ENCODE peak calls at places on chromosomes 16 and 17, in four cellular contexts. V is adrenal gland, P is AG04449, O is astrocyte of the cerebellum. M is an unnamed sample.

GRCh38 chr17:82334622-82335394 is 1.2 kb upstream of the SECTM1 start:
- DNase-seq in V (no peak), P (no peak), O (no peak), M (no peak)

GRCh38 chr16:87965973-87966667 is 14.9 kb downstream of the BANP start:
- DNase-seq in V (no peak), P (no peak), O (peak), M (no peak)

GRCh38 chr17:82480345-82480744 is 21.8 kb downstream of the NARF start:
- DNase-seq in V (no peak), P (no peak), O (no peak), M (no peak)

GRCh38 chr17:34930283-34930682 is 31.0 kb downstream of the CCT6B start:
- DNase-seq in V (no peak), P (no peak), O (no peak), M (no peak)

GRCh38 chr17:79215631-79216030 is 141.0 kb downstream of the ENGASE start:
- DNase-seq in V (no peak), P (no peak), O (no peak), M (no peak)

GRCh38 chr17:16486373-16487250 is 5.4 kb downstream of the LRRC75A start:
- DNase-seq in V (peak), P (no peak), O (peak), M (peak)

GRCh38 chr17:8555062-8555461 is 75.5 kb downstream of the MYH10 start:
- DNase-seq in V (no peak), P (no peak), O (no peak), M (no peak)

GRCh38 chr17:247767-248166 is 66.3 kb upstream of the DOC2B start:
- DNase-seq in V (peak), P (no peak), O (no peak), M (no peak)

GRCh38 chr17:11292491-11292890 is 51.5 kb downstream of the SHISA6 start:
- DNase-seq in V (no peak), P (no peak), O (no peak), M (no peak)

GRCh38 chr17:59038734-59039133 is 67.9 kb downstream of the TRIM37 start:
- DNase-seq in V (peak), P (peak), O (no peak), M (no peak)

GRCh38 chr16:24819462-24820040 is 26.2 kb upstream of the SLC5A11 start:
- DNase-seq in V (peak), P (no peak), O (peak), M (no peak)

GRCh38 chr16:30777591-30778297 is 9.3 kb downstream of the ZNF629 start:
- DNase-seq in V (no peak), P (no peak), O (no peak), M (no peak)

GRCh38 chr17:1647802-1648581 is 1.7 kb downstream of the RILP start:
- DNase-seq in V (peak), P (no peak), O (no peak), M (no peak)

GRCh38 chr17:35788504-35788998 is 6.9 kb downstream of the MMP28 start:
- DNase-seq in V (no peak), P (no peak), O (no peak), M (peak)

GRCh38 chr16:81315271-81316175 is 761 bp downstream of the GAN start:
- DNase-seq in V (peak), P (no peak), O (no peak), M (no peak)

GRCh38 chr17:1865252-1866037 is 35.6 kb downstream of the RPA1 start:
- DNase-seq in V (peak), P (no peak), O (no peak), M (peak)

GRCh38 chr16:1991135-1991551 is 1.4 kb downstream of the SYNGR3 start:
- DNase-seq in V (peak), P (no peak), O (no peak), M (no peak)

GRCh38 chr17:67431210-67432015 is 54.3 kb downstream of the PITPNC1 start:
- DNase-seq in V (no peak), P (no peak), O (peak), M (no peak)

GRCh38 chr17:80108321-80108971 is 7.1 kb downstream of the GAA start:
- DNase-seq in V (no peak), P (no peak), O (no peak), M (no peak)

GRCh38 chr17:62681061-62681938 is 53.8 kb downstream of the MRC2 start:
- DNase-seq in V (no peak), P (no peak), O (no peak), M (no peak)
- H3K4me3 ChIP-seq in V (no peak), P (no peak), O (no peak), M (no peak)

GRCh38 chr17:9729034-9729650 is 62.2 kb downstream of the DHRS7C start:
- DNase-seq in V (no peak), P (peak), O (peak), M (peak)
- TF ChIP-seq CTCF in V (peak), P (peak), O (peak), M (peak)

GRCh38 chr16:79647586-79647985 is 47.0 kb upstream of the MAF start:
- DNase-seq in V (no peak), P (no peak), O (no peak), M (no peak)
- H3K4me3 ChIP-seq in V (no peak), P (no peak), O (no peak), M (no peak)

DNA sequence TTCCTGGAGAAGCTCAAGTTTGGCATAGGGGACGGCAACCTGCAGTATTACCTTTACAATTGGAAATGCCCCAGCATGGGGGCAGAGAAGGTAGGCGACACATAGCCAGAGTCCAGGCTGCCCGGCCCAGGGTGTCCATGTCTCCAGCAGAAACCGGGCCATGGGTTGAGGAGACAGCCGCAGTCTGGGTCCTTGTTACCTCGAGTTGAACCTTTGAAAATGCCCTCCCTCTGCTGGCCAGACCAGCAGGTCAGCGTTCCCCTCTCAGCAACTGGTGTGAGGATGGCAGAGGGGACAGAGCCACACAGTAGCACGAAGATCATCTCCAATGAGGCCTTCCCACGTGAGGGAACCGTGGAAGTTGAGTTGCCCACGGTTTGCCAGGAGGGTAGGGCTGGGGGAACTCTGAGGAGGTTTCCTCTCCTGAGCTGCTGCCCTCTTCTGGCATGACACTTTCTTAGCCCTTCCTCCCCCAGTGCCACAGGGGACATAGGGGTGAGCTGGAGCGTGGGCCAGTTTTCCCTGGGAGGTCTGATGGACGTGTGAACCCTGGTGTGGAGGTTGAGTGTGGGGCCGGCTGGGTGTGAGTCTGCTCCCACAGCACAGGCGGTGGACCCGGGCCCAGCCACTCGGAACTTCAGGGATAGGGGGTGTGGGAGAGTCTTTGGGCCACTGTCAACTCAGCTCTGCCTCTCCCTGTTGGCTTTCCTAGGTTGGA is 27.2 kb downstream of the PLCD3 start:
- DNase-seq in V (no peak), P (no peak), O (no peak), M (no peak)
- TF ChIP-seq CTCF in V (no peak), P (no peak), O (no peak), M (no peak)

GRCh38 chr17:17727111-17727659 is 45.9 kb downstream of the RAI1 start:
- DNase-seq in V (no peak), P (no peak), O (no peak), M (no peak)

GRCh38 chr17:17724991-17725852 is 44.0 kb downstream of the RAI1 start:
- DNase-seq in V (peak), P (no peak), O (no peak), M (no peak)

GRCh38 chr17:17726721-17727060 is 45.4 kb downstream of the RAI1 start:
- DNase-seq in V (no peak), P (no peak), O (no peak), M (no peak)

GRCh38 chr17:17724307-17724921 is 43.2 kb downstream of the RAI1 start:
- DNase-seq in V (peak), P (no peak), O (peak), M (no peak)

DNA sequence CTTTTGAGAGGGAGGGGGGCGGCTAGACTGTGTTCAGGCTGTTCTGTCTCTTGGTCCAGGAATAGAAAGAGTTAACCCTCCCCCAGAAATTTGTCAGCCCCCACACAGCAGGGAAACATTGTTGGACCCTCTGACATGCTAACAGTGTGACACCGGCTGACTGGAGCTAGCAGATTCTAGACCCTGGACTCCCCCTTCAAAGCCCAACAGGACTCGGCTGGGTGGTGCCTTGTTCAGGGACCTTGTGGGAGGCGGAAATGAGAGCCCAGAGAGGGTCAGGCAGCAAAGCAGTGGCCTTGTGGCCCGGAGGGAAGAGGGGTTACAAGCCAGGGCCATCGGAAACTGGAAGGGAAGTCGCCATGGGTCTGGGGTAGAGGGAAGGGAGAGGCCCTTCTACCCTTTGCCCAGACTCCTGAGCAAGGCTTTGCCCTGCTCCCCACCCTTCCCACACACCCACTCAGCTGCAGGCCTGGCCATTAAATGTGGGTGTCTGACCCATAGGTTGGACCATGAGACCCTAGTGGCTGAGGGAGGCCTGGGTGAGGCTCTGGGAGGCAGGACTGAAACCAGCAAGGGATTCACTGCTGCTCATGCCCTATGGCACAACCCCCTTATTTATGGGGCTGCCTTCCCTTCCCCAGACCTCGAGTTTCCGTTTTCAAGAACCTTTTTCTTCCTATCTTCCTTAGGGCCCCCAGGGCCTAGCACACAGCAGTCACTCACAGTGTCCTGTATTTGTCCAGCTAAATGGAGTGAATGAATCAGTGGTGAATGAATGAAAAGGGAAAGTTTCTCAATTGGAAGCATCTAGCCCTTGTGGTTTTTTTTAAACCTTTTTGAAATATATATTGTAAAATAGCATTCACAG is 44.8 kb downstream of the RAI1 start:
- DNase-seq in V (no peak), P (no peak), O (no peak), M (no peak)
- H3K4me3 ChIP-seq in V (no peak), P (no peak), O (no peak), M (no peak)

DNA sequence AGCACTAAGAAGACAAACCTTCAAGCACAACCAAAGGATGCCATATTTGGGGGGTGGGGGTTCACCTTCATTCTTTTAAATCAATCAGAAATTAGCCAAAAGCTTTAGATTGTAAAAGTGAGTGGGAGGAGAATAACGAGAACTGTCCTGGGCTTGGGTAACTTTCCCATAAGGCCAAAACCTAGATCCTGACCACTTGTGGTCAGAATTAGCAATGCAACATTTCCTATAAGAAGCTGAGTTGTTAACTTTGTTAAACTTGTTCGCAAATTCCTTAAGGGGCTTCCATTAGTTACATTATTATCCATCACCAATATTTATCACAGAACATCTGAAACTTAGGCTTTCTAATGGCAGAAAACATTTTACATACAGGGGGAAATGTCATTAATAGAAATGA is 25.1 kb downstream of the STAT5B start:
- DNase-seq in V (no peak), P (no peak), O (no peak), M (no peak)
- TF ChIP-seq CTCF in V (peak), P (no peak), O (peak), M (no peak)

M was measured in kidney epithelial cell.